ENCODE peak calls at places on chromosomes 12 and 14, in nine cellular contexts. X, Y, P, K, Z, J, L, N and U are unnamed samples.

GRCh38 chr12:122028165-122028591 is 6.5 kb downstream of the BCL7A start:
- DNase-seq in L (no peak), P (no peak), Y (no peak), J (no peak), X (peak), K (peak), N (no peak), Z (no peak), U (no peak)

GRCh38 chr12:45214739-45215418 is 1.0 kb upstream of the ANO6 start:
- DNase-seq in L (no peak), P (no peak), J (peak), Y (no peak), X (peak), N (no peak), K (peak), Z (peak), U (no peak)

GRCh38 chr12:19744760-19745218 is 305.5 kb downstream of the AEBP2 start:
- DNase-seq in Z (peak), X (peak), J (no peak), N (no peak), K (peak), L (no peak), P (no peak), Y (no peak), U (peak)

GRCh38 chr12:100601626-100602025 is 28.1 kb downstream of the GAS2L3 start:
- DNase-seq in Y (no peak), L (no peak), X (no peak), K (no peak), N (no peak), Z (no peak), P (no peak), J (no peak), U (no peak)

GRCh38 chr12:112892821-112893220 is 13.9 kb upstream of the OAS1 start:
- DNase-seq in Z (no peak), K (no peak), J (no peak), L (no peak), N (no peak), P (no peak), Y (no peak), X (no peak), U (no peak)

GRCh38 chr12:116164976-116165425 is 112.5 kb downstream of the MED13L start:
- DNase-seq in K (peak), P (no peak), J (no peak), Y (no peak), N (no peak), Z (peak), L (no peak), X (peak), U (no peak)

GRCh38 chr14:35789651-35790050 is 19.4 kb downstream of the RALGAPA1 start:
- DNase-seq in J (no peak), X (no peak), Z (peak), Y (no peak), P (no peak), N (no peak), L (no peak), K (peak), U (no peak)

GRCh38 chr12:113400362-113400761 is 3.3 kb downstream of the SDS start:
- DNase-seq in Y (no peak), N (no peak), L (no peak), J (no peak), P (no peak), X (no peak), K (no peak), Z (no peak), U (no peak)